ENCODE peak calls at places on chromosome 1, in ten cellular contexts. Q is mucosa of descending colon, U is AG10803, G is choroid plexus epithelial cell, M is neural progenitor cell, I is lung, T is AG09319, D is heart right ventricle, E is progenitor cell of endocrine pancreas, N is cardiac muscle cell. W is an unnamed sample.

GRCh38 chr1:32719681-32720275 is 17.2 kb upstream of the SYNC start:
- DNase-seq in M (no peak), E (no peak), D (no peak), Q (no peak), U (no peak), N (no peak), I (no peak), T (no peak), G (no peak), W (no peak)

GRCh38 chr1:218164930-218165686 is 120.0 kb upstream of the RRP15 start:
- DNase-seq in U (no peak), T (no peak), M (peak), E (peak), Q (peak), D (peak), I (no peak), G (no peak), N (peak), W (peak)

GRCh38 chr1:155706101-155706619 is 17.3 kb downstream of the DAP3 start:
- DNase-seq in T (no peak), U (peak), G (peak), E (no peak), M (no peak), D (no peak), Q (no peak), N (no peak), I (no peak), W (no peak)

GRCh38 chr1:65958561-65959350 is 166.1 kb downstream of the PDE4B start:
- DNase-seq in D (no peak), I (no peak), E (no peak), U (peak), G (peak), N (peak), M (peak), T (peak), Q (peak), W (no peak)

GRCh38 chr1:151705146-151705545 is 11.5 kb downstream of the CELF3 start:
- DNase-seq in M (no peak), D (no peak), N (peak), T (no peak), I (no peak), U (no peak), E (no peak), Q (no peak), G (no peak), W (no peak)

GRCh38 chr1:209839875-209840491 is 12.2 kb downstream of the UTP25 start:
- DNase-seq in N (no peak), U (peak), M (no peak), E (no peak), T (peak), G (peak), I (no peak), D (no peak), Q (no peak), W (no peak)

GRCh38 chr1:56644941-56645662 is at the start of gene PRKAA2:
- DNase-seq in T (no peak), Q (peak), U (peak), I (peak), G (no peak), M (peak), D (peak), E (peak), N (peak), W (peak)

GRCh38 chr1:37575692-37576091 is 19.0 kb downstream of the DNALI1 start:
- DNase-seq in U (no peak), Q (no peak), N (no peak), T (no peak), E (no peak), M (no peak), D (no peak), G (peak), I (no peak), W (no peak)

GRCh38 chr1:213418268-213419068 is 367.4 kb downstream of the RPS6KC1 start:
- DNase-seq in I (no peak), D (no peak), M (no peak), N (no peak), U (no peak), E (no peak), Q (no peak), G (no peak), T (no peak), W (no peak)

GRCh38 chr1:89608627-89609338 is 24.1 kb upstream of the LRRC8C start:
- DNase-seq in T (no peak), D (no peak), G (no peak), N (no peak), Q (no peak), E (no peak), M (no peak), U (no peak), I (no peak), W (no peak)

GRCh38 chr1:178101654-178102053 is 7.8 kb downstream of the RASAL2 start:
- DNase-seq in M (no peak), I (no peak), T (no peak), U (peak), N (no peak), E (no peak), D (no peak), G (peak), Q (no peak), W (no peak)

GRCh38 chr1:226637147-226637935 is 88.8 kb downstream of the STUM start:
- DNase-seq in I (no peak), T (no peak), M (peak), U (peak), G (peak), N (no peak), Q (no peak), E (no peak), D (peak), W (peak)

GRCh38 chr1:25695066-25695990 is 78.7 kb downstream of the MAN1C1 start:
- DNase-seq in M (peak), D (peak), U (peak), Q (peak), T (peak), N (peak), E (no peak), I (peak), G (peak), W (peak)

GRCh38 chr1:85850238-85850637 is 142.0 kb upstream of the ZNHIT6 start:
- DNase-seq in M (no peak), T (peak), N (no peak), I (no peak), U (peak), G (peak), Q (no peak), D (no peak), E (no peak), W (no peak)

GRCh38 chr1:228268891-228269285 is 61.0 kb downstream of the OBSCN start:
- DNase-seq in Q (no peak), U (no peak), M (no peak), G (no peak), D (peak), I (peak), E (no peak), N (no peak), T (no peak), W (no peak)

GRCh38 chr1:93029317-93029716 is 49.8 kb upstream of the MTF2 start:
- DNase-seq in D (no peak), N (no peak), T (no peak), I (no peak), G (no peak), E (no peak), U (no peak), Q (no peak), M (no peak), W (no peak)

GRCh38 chr1:214475331-214475730 is 76.1 kb downstream of the PTPN14 start:
- DNase-seq in G (no peak), T (no peak), U (no peak), M (no peak), Q (no peak), D (no peak), E (no peak), I (no peak), N (no peak), W (no peak)

GRCh38 chr1:24126023-24126671 is 14.2 kb upstream of the MYOM3 start:
- DNase-seq in U (peak), M (no peak), E (no peak), T (no peak), G (no peak), N (no peak), D (no peak), Q (no peak), I (no peak), W (no peak)

GRCh38 chr1:16253332-16253922 is 16.4 kb upstream of the CPLANE2 start:
- DNase-seq in D (no peak), E (no peak), U (no peak), M (no peak), N (no peak), Q (no peak), G (no peak), I (no peak), T (no peak), W (no peak)
- TF ChIP-seq CTCF in D (no peak), E (no peak), U (no peak), M (no peak), N (no peak), Q (no peak), G (no peak), I (no peak), T (no peak), W (no peak)

GRCh38 chr1:16924919-16925477 is 3.3 kb downstream of the CROCC start:
- DNase-seq in T (no peak), N (no peak), G (no peak), D (no peak), I (no peak), M (no peak), Q (no peak), U (no peak), E (no peak), W (no peak)
- TF ChIP-seq CTCF in T (no peak), N (peak), G (peak), D (no peak), I (no peak), M (no peak), Q (no peak), U (no peak), E (no peak), W (peak)

GRCh38 chr1:1300352-1300739 is 7.4 kb downstream of the ACAP3 start:
- DNase-seq in D (no peak), Q (no peak), U (no peak), N (no peak), I (no peak), G (no peak), E (no peak), M (no peak), T (no peak), W (no peak)

GRCh38 chr1:1302951-1303509 is 4.7 kb downstream of the ACAP3 start:
- DNase-seq in T (no peak), D (no peak), G (no peak), M (no peak), N (no peak), Q (no peak), E (no peak), U (no peak), I (no peak), W (peak)

GRCh38 chr1:1299686-1300351 is 7.9 kb downstream of the ACAP3 start:
- DNase-seq in Q (no peak), E (no peak), U (no peak), D (no peak), G (no peak), N (no peak), M (peak), T (no peak), I (no peak), W (peak)

GRCh38 chr1:1303736-1304135 is 4.0 kb downstream of the ACAP3 start:
- DNase-seq in U (no peak), Q (no peak), T (no peak), I (no peak), M (no peak), G (no peak), N (no peak), E (no peak), D (no peak), W (peak)

DNA sequence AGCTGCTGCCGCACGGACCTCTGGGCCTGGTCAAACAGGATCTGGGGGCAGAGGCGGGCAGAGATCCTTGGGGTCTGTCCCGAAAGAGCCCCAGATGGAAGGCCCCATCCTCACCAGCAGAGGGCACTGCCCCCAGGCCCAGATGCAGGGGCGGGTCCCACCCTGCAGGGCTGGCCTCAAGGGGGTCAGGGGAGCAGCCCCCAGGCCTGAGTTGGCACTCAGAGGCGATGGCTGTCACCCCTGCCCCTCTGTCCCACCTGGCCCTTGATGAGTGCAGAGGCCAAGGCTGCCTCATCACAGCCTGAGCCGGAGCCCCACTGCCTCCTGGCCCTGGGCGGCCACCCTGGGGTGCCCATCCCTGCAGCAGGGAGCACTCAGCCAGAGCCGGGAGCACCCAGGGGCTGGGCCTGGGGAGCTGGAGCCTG is 5.7 kb downstream of the ACAP3 start:
- DNase-seq in T (no peak), N (no peak), E (no peak), D (no peak), G (no peak), I (no peak), Q (no peak), M (no peak), U (no peak), W (peak)
- TF ChIP-seq CTCF in T (peak), N (peak), E (peak), D (no peak), G (peak), I (no peak), Q (no peak), M (peak), U (peak), W (peak)

DNA sequence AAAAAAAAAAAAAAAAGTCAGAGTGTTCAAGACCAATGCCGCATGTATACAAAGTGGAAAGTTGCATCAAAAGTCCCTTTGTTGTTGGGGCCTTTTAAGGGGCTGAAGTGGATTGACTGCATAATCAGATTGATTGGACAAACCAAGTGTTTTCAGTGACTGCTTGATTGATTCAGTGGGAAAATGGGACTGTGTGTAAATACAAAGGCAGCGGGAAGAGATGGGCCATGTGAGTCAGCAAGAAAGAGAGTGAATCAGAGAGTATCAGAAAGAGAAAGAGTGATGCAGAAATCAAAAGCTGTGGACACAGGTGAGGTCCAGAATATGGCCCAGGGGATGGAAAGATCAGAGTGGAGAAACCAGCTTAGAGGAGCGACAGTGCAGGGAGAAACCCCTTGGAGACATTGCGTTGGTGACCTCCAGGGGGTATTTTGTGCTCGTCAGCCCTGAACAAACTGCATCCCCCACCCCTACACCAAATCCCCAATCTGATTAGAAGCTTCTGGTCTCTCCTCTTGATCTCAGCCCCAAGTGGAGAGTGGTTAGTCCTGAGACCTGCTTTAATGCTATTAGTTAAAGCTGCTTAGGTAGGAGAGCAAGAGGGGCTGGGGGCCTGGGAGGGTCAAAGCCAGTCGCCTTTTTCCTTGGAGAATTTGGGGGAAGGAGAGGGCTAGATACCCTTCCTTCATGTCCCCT is 5.1 kb upstream of the ETV3L start:
- DNase-seq in N (no peak), U (no peak), I (no peak), D (no peak), E (no peak), Q (no peak), T (no peak), G (peak), M (no peak), W (peak)
- TF ChIP-seq CTCF in N (no peak), U (no peak), I (no peak), D (no peak), E (peak), Q (no peak), T (no peak), G (no peak), M (no peak), W (peak)

DNA sequence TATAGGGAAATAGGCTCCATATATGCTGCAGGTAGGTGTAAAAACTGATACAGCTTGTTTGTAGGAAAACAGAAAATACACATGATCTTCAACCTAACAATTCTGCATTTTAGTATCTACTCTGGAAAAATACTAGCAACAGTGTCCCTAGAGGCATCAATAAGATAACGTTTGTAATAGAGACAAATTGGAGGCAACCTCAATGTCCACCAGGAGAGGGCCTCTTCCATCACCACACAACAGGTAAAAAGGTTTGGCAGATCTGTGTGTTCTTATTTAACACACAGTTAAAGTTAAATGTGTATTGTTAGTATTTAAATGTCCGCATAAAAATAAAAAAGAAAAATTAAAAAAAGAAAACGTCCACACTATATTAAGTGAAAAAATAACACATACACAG is 5.4 kb downstream of the EIF2D start:
- DNase-seq in I (no peak), M (peak), G (peak), E (no peak), D (no peak), Q (no peak), N (no peak), U (peak), T (no peak), W (peak)
- TF ChIP-seq CTCF in I (no peak), M (peak), G (peak), E (peak), D (no peak), Q (no peak), N (peak), U (peak), T (peak), W (peak)

GRCh38 chr1:35899941-35900340 is 16.9 kb downstream of the AGO1 start:
- DNase-seq in M (no peak), N (no peak), I (no peak), T (no peak), D (no peak), Q (no peak), E (no peak), U (no peak), G (no peak), W (no peak)
- TF ChIP-seq CTCF in M (peak), N (no peak), I (no peak), T (no peak), D (no peak), Q (no peak), E (no peak), U (no peak), G (peak), W (peak)

GRCh38 chr1:160618763-160619274 is 28.0 kb downstream of the SLAMF1 start:
- DNase-seq in D (no peak), N (no peak), M (no peak), Q (no peak), U (no peak), G (no peak), I (no peak), T (no peak), E (no peak), W (peak)
- TF ChIP-seq CTCF in D (no peak), N (peak), M (peak), Q (no peak), U (peak), G (peak), I (peak), T (no peak), E (peak), W (peak)

GRCh38 chr1:239819075-239819474 is 272.6 kb upstream of the FMN2 start:
- DNase-seq in M (peak), I (no peak), G (no peak), N (no peak), Q (no peak), T (no peak), D (no peak), E (no peak), U (no peak), W (peak)
- TF ChIP-seq CTCF in M (peak), I (no peak), G (no peak), N (no peak), Q (no peak), T (no peak), D (no peak), E (peak), U (no peak), W (peak)

DNA sequence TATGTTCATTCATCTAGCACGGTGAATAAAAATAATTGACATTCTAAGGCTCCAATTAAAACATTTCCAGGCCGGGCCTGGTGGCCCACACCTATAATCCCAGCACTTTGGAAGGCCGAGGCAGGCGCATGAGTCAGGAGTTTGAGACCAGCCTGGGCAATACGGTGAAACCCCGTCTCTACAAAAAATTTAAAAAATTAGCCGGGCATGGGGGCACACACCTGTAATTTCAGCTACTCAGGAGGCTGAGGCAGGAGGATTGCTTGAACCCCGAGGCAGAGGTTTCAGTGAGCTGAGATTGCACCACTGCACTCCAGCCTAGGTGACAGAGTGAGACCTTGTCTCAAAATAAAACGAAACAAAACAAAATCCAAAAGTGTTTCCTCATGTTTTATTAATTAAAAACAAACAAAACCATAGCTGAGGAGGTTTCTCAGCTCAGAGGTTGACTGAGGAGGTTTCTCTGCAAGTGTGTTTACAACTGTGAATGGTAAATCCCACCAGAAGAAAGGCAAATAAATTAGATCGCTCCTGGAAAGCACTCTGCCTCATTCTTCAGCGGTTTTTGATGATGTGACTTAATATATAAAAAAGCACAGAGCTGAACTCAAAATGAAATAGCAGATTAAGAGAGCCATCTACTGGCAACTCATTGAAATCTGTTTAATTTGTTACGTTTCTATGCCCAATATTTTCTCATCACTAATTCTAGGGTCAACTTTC is 37.7 kb upstream of the ATG4C start:
- DNase-seq in G (peak), U (peak), D (no peak), Q (no peak), I (no peak), N (peak), E (no peak), T (no peak), M (peak), W (no peak)
- TF ChIP-seq CTCF in G (peak), U (peak), D (peak), Q (peak), I (peak), N (peak), E (peak), T (peak), M (peak), W (peak)

GRCh38 chr1:42730988-42731387 is 9.0 kb downstream of the CLDN19 start:
- DNase-seq in N (no peak), I (no peak), U (no peak), M (no peak), T (no peak), E (no peak), G (no peak), D (no peak), Q (peak), W (peak)
- TF ChIP-seq CTCF in N (no peak), I (no peak), U (no peak), M (peak), T (no peak), E (no peak), G (no peak), D (no peak), Q (no peak), W (peak)

W was measured in WERI-Rb-1.